ENCODE peak calls at places on chromosome 21, in six cellular contexts. V is HepG2, O is SK-N-SH, X is K562, E is H1, A is GM12878. B is an unnamed sample.

GRCh38 chr21:35102488-35103407 is 53.6 kb upstream of the RUNX1 start:
- DNase-seq in V (peak), O (no peak), X (peak), E (no peak), A (no peak), B (no peak)

GRCh38 chr21:36379236-36379635 is 6.0 kb upstream of the CHAF1B start:
- DNase-seq in V (no peak), O (no peak), X (no peak), E (no peak), A (no peak), B (no peak)

GRCh38 chr21:37914211-37914900 is 1.9 kb downstream of the KCNJ6 start:
- DNase-seq in V (no peak), O (peak), X (peak), E (no peak), A (no peak), B (no peak)

GRCh38 chr21:21200103-21200938 is 202.1 kb downstream of the NCAM2 start:
- DNase-seq in V (no peak), O (no peak), X (peak), E (no peak), A (no peak), B (no peak)

GRCh38 chr21:15065381-15066230 is 806 bp upstream of the NRIP1 start:
- DNase-seq in V (peak), O (peak), X (peak), E (no peak), A (no peak), B (no peak)

GRCh38 chr21:33383056-33383888 is 19.9 kb upstream of the IFNGR2 start:
- DNase-seq in V (peak), O (no peak), X (peak), E (no peak), A (peak), B (peak)

GRCh38 chr21:29949991-29950390 is 10.2 kb upstream of the GRIK1 start:
- DNase-seq in V (no peak), O (no peak), X (no peak), E (no peak), A (no peak), B (no peak)

GRCh38 chr21:36980280-36981048 is 14.0 kb upstream of the HLCS start:
- DNase-seq in V (no peak), O (peak), X (no peak), E (no peak), A (no peak), B (no peak)

GRCh38 chr21:28240586-28240985 is 752.1 kb downstream of the LTN1 start:
- DNase-seq in V (no peak), O (no peak), X (no peak), E (no peak), A (no peak), B (no peak)

GRCh38 chr21:16587671-16588379 is 858.0 kb downstream of the USP25 start:
- DNase-seq in V (no peak), O (peak), X (no peak), E (no peak), A (no peak), B (no peak)
- H3K4me3 ChIP-seq in V (no peak), O (peak), X (no peak), E (peak), A (no peak), B (no peak)

GRCh38 chr21:39726133-39726532 is 18.9 kb upstream of the IGSF5 start:
- DNase-seq in V (no peak), O (no peak), X (no peak), E (no peak), A (no peak), B (no peak)
- TF ChIP-seq JUND in V (no peak), O (no peak), X (no peak), E (no peak), A (no peak), B (no peak)

GRCh38 chr21:42997053-42997452 is 22.7 kb downstream of the PKNOX1 start:
- DNase-seq in V (no peak), O (no peak), X (no peak), E (no peak), A (no peak), B (no peak)
- H3K4me3 ChIP-seq in V (no peak), O (no peak), X (no peak), E (no peak), A (no peak), B (no peak)

GRCh38 chr21:45747233-45747766 is 103.8 kb downstream of the PCBP3 start:
- DNase-seq in V (no peak), O (peak), X (no peak), E (no peak), A (no peak), B (no peak)

GRCh38 chr21:45747802-45748445 is 104.4 kb downstream of the PCBP3 start:
- DNase-seq in V (no peak), O (peak), X (no peak), E (no peak), A (no peak), B (peak)

GRCh38 chr21:45741691-45742090 is 98.2 kb downstream of the PCBP3 start:
- DNase-seq in V (no peak), O (no peak), X (no peak), E (no peak), A (no peak), B (no peak)

GRCh38 chr21:45748593-45748992 is 105.1 kb downstream of the PCBP3 start:
- DNase-seq in V (no peak), O (no peak), X (no peak), E (no peak), A (no peak), B (no peak)

GRCh38 chr21:45745256-45745655 is 101.7 kb downstream of the PCBP3 start:
- DNase-seq in V (no peak), O (no peak), X (no peak), E (no peak), A (no peak), B (no peak)
- TF ChIP-seq JUND in V (no peak), O (no peak), X (no peak), E (no peak), A (no peak), B (no peak)

DNA sequence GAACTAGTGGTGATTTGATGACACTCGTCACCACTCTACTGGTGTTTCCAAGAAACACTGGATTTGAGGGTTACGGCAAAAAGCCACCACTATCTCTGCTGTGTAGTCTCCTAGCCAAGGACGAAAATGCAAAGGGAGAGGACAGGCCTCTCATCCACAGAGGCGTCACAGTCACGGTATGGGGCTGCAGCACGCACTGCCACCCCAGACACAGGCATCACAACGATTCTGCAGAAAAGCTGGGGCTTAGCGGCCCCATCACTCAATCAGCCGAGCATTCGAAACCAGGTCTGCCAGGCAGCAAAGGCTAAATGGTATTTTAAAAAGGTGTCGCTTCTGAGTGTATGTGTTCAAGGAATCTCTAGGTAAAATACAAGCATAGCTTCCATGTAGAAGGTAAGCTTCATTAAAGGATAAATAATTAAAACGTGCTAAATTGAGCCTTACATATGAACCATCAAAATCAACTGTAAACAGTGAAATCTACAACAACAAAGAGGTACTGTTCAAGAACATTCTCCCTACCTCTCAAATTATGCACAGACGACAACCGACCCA is 1.4 kb downstream of the RIPK4 start:
- DNase-seq in V (no peak), O (no peak), X (no peak), E (no peak), A (no peak), B (no peak)
- H3K4me3 ChIP-seq in V (peak), O (peak), X (no peak), E (peak), A (no peak), B (peak)

DNA sequence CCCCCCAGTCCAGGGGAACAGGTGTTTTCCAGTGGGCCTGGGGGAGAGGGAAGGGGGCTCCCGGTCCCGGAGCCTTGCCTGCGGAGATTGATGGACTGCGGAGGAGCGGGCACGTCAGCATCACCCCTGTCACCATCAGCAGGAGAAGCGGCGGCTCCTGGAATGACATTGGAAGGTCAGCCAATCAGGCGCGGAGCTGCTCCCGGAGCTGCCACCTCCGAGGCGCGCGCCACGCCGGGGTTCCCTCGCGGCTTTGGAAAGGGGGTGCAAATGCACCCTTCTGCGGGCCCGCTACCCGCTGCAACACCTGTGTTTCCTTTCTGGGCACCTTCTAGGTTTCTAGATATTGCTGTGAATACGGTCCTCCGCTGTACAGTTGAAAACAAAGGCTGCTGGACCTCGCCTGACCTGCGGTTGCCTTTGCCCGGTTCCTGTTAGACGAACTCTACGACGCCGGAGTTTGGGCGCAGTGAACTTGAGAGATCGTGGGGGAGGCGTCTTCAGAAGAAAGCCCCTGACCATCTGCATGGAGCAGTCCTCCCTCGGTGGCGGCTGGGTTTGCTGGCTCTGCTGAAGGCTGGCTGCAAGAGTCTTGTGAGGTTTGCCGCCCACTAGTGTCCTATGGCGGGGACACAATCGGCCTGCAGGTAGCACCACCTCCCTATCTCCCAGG is 5.3 kb downstream of the DSCAM start:
- DNase-seq in V (peak), O (peak), X (no peak), E (peak), A (no peak), B (no peak)
- TF ChIP-seq JUND in V (no peak), O (no peak), X (no peak), E (no peak), A (no peak), B (no peak)

GRCh38 chr21:41684381-41685245 is 82.2 kb downstream of the RIPK4 start:
- DNase-seq in V (peak), O (no peak), X (no peak), E (no peak), A (no peak), B (no peak)
- H3K4me3 ChIP-seq in V (no peak), O (no peak), X (no peak), E (no peak), A (no peak), B (peak)

DNA sequence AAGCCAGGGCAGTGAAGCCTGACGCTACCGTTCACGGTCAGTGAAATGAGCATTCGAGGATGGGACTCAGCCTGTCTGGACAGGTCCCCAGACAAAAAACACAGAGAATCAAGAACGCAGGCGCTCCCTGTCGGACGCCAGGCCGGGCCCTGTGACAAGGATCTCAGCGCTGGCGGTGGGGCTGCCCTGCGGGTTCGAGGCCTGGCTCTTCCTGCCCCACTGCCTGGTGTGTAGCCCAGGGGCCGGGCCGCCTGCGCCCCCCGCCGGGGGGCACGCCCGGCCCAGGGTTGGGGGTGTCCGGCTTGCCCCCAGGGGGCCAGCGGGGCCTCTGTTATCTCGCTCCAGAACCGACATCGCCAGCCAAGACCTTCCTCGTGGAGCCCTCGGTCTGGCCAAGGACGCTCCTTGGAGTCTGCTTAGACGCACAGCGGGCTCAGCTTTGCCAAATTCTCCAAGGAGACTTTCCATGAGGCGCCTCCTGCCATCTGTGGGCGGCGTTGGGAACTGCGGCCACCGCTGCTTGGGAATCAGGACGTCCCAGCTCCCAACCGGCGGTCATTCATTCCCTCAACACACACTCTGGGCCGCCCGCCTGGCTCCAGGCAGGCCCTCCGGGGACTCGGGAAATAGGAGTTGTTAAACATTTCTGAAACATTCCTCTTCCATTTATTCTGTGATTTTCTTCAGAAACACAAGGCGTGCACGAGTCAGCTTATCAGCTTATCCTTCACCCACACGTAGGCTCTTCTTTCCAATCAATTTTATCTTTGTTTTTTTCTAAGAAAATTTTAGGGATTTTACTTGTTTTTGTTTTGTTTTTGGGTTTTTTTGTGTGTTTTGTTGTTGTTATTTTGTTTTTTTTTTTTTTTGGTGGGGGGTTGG is 11.3 kb upstream of the RIPK4 start:
- DNase-seq in V (peak), O (peak), X (peak), E (peak), A (no peak), B (peak)
- TF ChIP-seq JUND in V (no peak), O (no peak), X (no peak), E (no peak), A (no peak), B (no peak)

GRCh38 chr21:44354001-44354405 is 582 bp downstream of the TRPM2 start:
- DNase-seq in V (no peak), O (no peak), X (no peak), E (no peak), A (no peak), B (no peak)
- H3K4me3 ChIP-seq in V (no peak), O (no peak), X (no peak), E (no peak), A (peak), B (no peak)

B was measured in HCT116.